ENCODE peak calls at places on chromosomes 2 and 18, in eight cellular contexts. W is posterior cingulate gyrus, G is fibroblast of the aortic adventitia, E is RWPE2, I is HS-27A, U is NCI-H1930, S is posterior vena cava, Y is fibroblast of lung. K is an unnamed sample.

GRCh38 chr2:71609441-71609840 is 156.1 kb downstream of the DYSF start:
- DNase-seq in I (no peak), W (no peak), E (peak), S (peak), Y (no peak), G (no peak), U (no peak), K (no peak)

GRCh38 chr2:175880-176800 is 87.7 kb downstream of the SH3YL1 start:
- DNase-seq in E (no peak), U (no peak), W (no peak), S (no peak), G (no peak), I (no peak), Y (peak), K (no peak)

GRCh38 chr18:50218432-50219197 is 23.7 kb upstream of the MYO5B start:
- DNase-seq in U (no peak), G (peak), W (no peak), I (no peak), S (no peak), Y (no peak), E (no peak), K (no peak)

GRCh38 chr2:20179755-20180594 is 45.0 kb downstream of the SDC1 start:
- DNase-seq in W (no peak), Y (no peak), G (no peak), E (peak), U (no peak), S (peak), I (no peak), K (no peak)

GRCh38 chr2:68385232-68385906 is 20.3 kb downstream of the PLEK start:
- DNase-seq in G (no peak), I (no peak), S (no peak), E (no peak), Y (no peak), W (peak), U (no peak), K (no peak)

GRCh38 chr2:106572541-106573148 is 85.5 kb downstream of the CD8B2 start:
- DNase-seq in I (no peak), Y (no peak), G (no peak), U (no peak), S (no peak), E (no peak), W (peak), K (no peak)

GRCh38 chr2:10036095-10036879 is 7.1 kb upstream of the KLF11 start:
- DNase-seq in W (peak), I (no peak), U (no peak), E (no peak), G (peak), S (peak), Y (peak), K (peak)

GRCh38 chr2:69945447-69945846 is 16.0 kb downstream of the ASPRV1 start:
- DNase-seq in G (no peak), I (no peak), Y (no peak), S (peak), U (no peak), W (no peak), E (no peak), K (no peak)

GRCh38 chr2:22673501-22673900 is 711.5 kb upstream of the KLHL29 start:
- DNase-seq in G (no peak), U (no peak), I (no peak), S (no peak), Y (no peak), E (no peak), W (no peak), K (no peak)

K was measured in cerebellar nuclear complex.